ENCODE peak calls at places on chromosomes 12 and 14, in six cellular contexts. C is SK-MEL-5; R is HuH-7; G is AG10803; V is Right ventricle myocardium superior; I is stimulated activated CD4-positive, alpha-beta T cell treated with anti-CD3 and anti-CD28 coated beads, Interleukin-4, amount 100 ng/mL, for 1 hour. O is an unnamed sample.

GRCh38 chr14:76531085-76531484 is 155.1 kb downstream of the ESRRB start:
- DNase-seq in C (no peak), R (no peak), G (no peak), V (no peak), I (no peak), O (no peak)

GRCh38 chr12:106123551-106123991 is 15.2 kb downstream of the NUAK1 start:
- DNase-seq in C (no peak), R (no peak), G (peak; percentile 92), V (peak; percentile 75), I (no peak), O (no peak)

GRCh38 chr14:64715628-64716412 is 11.6 kb downstream of the PLEKHG3 start:
- DNase-seq in C (peak; percentile 64), R (no peak), G (no peak), V (no peak), I (no peak), O (peak; percentile 84)

GRCh38 chr14:85519661-85520305 is 10.2 kb upstream of the FLRT2 start:
- DNase-seq in C (no peak), R (no peak), G (no peak), V (no peak), I (no peak), O (no peak)

GRCh38 chr14:31930070-31930469 is 147.0 kb upstream of the ARHGAP5 start:
- DNase-seq in C (no peak), R (no peak), G (no peak), V (no peak), I (no peak), O (no peak)

GRCh38 chr12:121124402-121125109 is 8.1 kb upstream of the P2RX7 start:
- DNase-seq in C (peak; percentile 58), R (no peak), G (peak; percentile 92), V (no peak), I (no peak), O (no peak)

GRCh38 chr12:6592087-6592486 is 15.1 kb downstream of the CHD4 start:
- DNase-seq in C (no peak), R (no peak), G (no peak), V (no peak), I (no peak), O (no peak)

GRCh38 chr14:104556256-104557021 is 23.1 kb upstream of the C14orf180 start:
- DNase-seq in C (no peak), R (no peak), G (no peak), V (peak; percentile 32), I (no peak), O (no peak)

GRCh38 chr12:67804168-67804567 is 155.6 kb downstream of the DYRK2 start:
- DNase-seq in C (no peak), R (no peak), G (no peak), V (no peak), I (peak; percentile 38), O (no peak)

GRCh38 chr12:130828895-130829294 is 10.2 kb downstream of the STX2 start:
- DNase-seq in C (no peak), R (no peak), G (no peak), V (no peak), I (no peak), O (no peak)

GRCh38 chr12:123083661-123084571 is 67.0 kb downstream of the PITPNM2 start:
- DNase-seq in C (no peak), R (no peak), G (no peak), V (no peak), I (no peak), O (no peak)